ENCODE peak calls at places on chromosomes 3 and 15, in four cellular contexts. D is posterior vena cava; E is effector CD4-positive, alpha-beta T cell; T is cerebellar cortex. H is an unnamed sample.

GRCh38 chr3:169661567-169662214 is 1.8 kb downstream of the MECOM start:
- DNase-seq in T (peak; percentile 16), D (peak; percentile 78), E (no peak), H (no peak)

GRCh38 chr15:39747326-39747725 is 35.3 kb downstream of the FSIP1 start:
- DNase-seq in D (no peak), E (no peak), T (no peak), H (no peak)

GRCh38 chr3:13211605-13212210 is 138.5 kb upstream of the IQSEC1 start:
- DNase-seq in E (no peak), D (no peak), T (no peak), H (no peak)

GRCh38 chr15:41790756-41791546 is 16.7 kb downstream of the MAPKBP1 start:
- DNase-seq in D (no peak), E (no peak), T (no peak), H (no peak)

GRCh38 chr3:161950318-161950717 is 453.7 kb downstream of the OTOL1 start:
- DNase-seq in T (no peak), D (no peak), E (no peak), H (no peak)

GRCh38 chr3:34419801-34420200 is 621.4 kb downstream of the PDCD6IP start:
- DNase-seq in T (no peak), E (no peak), D (no peak), H (no peak)

GRCh38 chr15:35195649-35196048 is 110.6 kb upstream of the NANOGP8 start:
- DNase-seq in E (no peak), T (no peak), D (no peak), H (no peak)

GRCh38 chr3:48652923-48653715 is 9.6 kb downstream of the CELSR3 start:
- DNase-seq in D (no peak), T (no peak), E (no peak), H (no peak)

GRCh38 chr3:140545756-140546155 is 132.1 kb upstream of the TRIM42 start:
- DNase-seq in T (no peak), E (no peak), D (no peak), H (no peak)